ENCODE peak calls at places on chromosomes 11 and 22, in seven cellular contexts. One of them, this sample, is unnamed.

GRCh38 chr11:105838668-105839403 is 183.2 kb downstream of the MSANTD4 start:
- DNase-seq in heart right ventricle: no peak
- DNase-seq in right atrium auricular region: no peak
- DNase-seq in GM23338: peak
- DNase-seq in A673: no peak
- DNase-seq in IMR-90: peak
- DNase-seq in SK-N-SH: no peak
- DNase-seq in this sample: no peak

GRCh38 chr22:40024201-40025061 is 29.7 kb downstream of the FAM83F start:
- DNase-seq in heart right ventricle: peak
- DNase-seq in right atrium auricular region: no peak
- DNase-seq in GM23338: peak
- DNase-seq in A673: peak
- DNase-seq in IMR-90: peak
- DNase-seq in SK-N-SH: peak
- DNase-seq in this sample: peak

GRCh38 chr22:21802673-21803072 is 64.8 kb downstream of the MAPK1 start:
- DNase-seq in heart right ventricle: no peak
- DNase-seq in right atrium auricular region: no peak
- DNase-seq in GM23338: no peak
- DNase-seq in A673: no peak
- DNase-seq in IMR-90: no peak
- DNase-seq in SK-N-SH: no peak
- DNase-seq in this sample: no peak

GRCh38 chr11:62601114-62601363 is 626 bp downstream of the MTA2 start:
- DNase-seq in heart right ventricle: peak
- DNase-seq in right atrium auricular region: no peak
- DNase-seq in GM23338: no peak
- DNase-seq in A673: no peak
- DNase-seq in IMR-90: no peak
- DNase-seq in SK-N-SH: no peak
- DNase-seq in this sample: no peak

GRCh38 chr22:49566141-49566541 is 261.5 kb downstream of the BRD1 start:
- DNase-seq in heart right ventricle: no peak
- DNase-seq in right atrium auricular region: no peak
- DNase-seq in GM23338: no peak
- DNase-seq in A673: no peak
- DNase-seq in IMR-90: no peak
- DNase-seq in SK-N-SH: no peak
- DNase-seq in this sample: no peak

GRCh38 chr11:22624742-22625447 is 728 bp downstream of the FANCF start:
- DNase-seq in heart right ventricle: peak
- DNase-seq in right atrium auricular region: peak
- DNase-seq in GM23338: peak
- DNase-seq in A673: peak
- DNase-seq in IMR-90: peak
- DNase-seq in SK-N-SH: peak
- DNase-seq in this sample: peak

GRCh38 chr22:31647516-31647915 is 14.5 kb downstream of the PISD start:
- DNase-seq in heart right ventricle: no peak
- DNase-seq in right atrium auricular region: no peak
- DNase-seq in GM23338: no peak
- DNase-seq in A673: no peak
- DNase-seq in IMR-90: peak
- DNase-seq in SK-N-SH: no peak
- DNase-seq in this sample: peak

GRCh38 chr11:2289350-2289749 is 12.4 kb downstream of the C11orf21 start:
- DNase-seq in heart right ventricle: no peak
- DNase-seq in right atrium auricular region: peak
- DNase-seq in GM23338: no peak
- DNase-seq in A673: no peak
- DNase-seq in IMR-90: no peak
- DNase-seq in SK-N-SH: no peak
- DNase-seq in this sample: no peak

GRCh38 chr11:35893796-35894475 is 49.9 kb upstream of the LDLRAD3 start:
- DNase-seq in heart right ventricle: no peak
- DNase-seq in right atrium auricular region: no peak
- DNase-seq in GM23338: peak
- DNase-seq in A673: no peak
- DNase-seq in IMR-90: peak
- DNase-seq in SK-N-SH: no peak
- DNase-seq in this sample: peak

GRCh38 chr22:42716649-42717127 is 4.0 kb downstream of the A4GALT start:
- DNase-seq in heart right ventricle: no peak
- DNase-seq in right atrium auricular region: no peak
- DNase-seq in GM23338: no peak
- DNase-seq in A673: no peak
- DNase-seq in IMR-90: no peak
- DNase-seq in SK-N-SH: no peak
- DNase-seq in this sample: no peak

GRCh38 chr11:131845255-131845654 is 474.8 kb downstream of the NTM start:
- DNase-seq in heart right ventricle: no peak
- DNase-seq in right atrium auricular region: no peak
- DNase-seq in GM23338: peak
- DNase-seq in A673: no peak
- DNase-seq in IMR-90: no peak
- DNase-seq in SK-N-SH: no peak
- DNase-seq in this sample: no peak

GRCh38 chr22:28938286-28938833 is 55.0 kb downstream of the ZNRF3 start:
- DNase-seq in heart right ventricle: no peak
- DNase-seq in right atrium auricular region: no peak
- DNase-seq in GM23338: no peak
- DNase-seq in A673: no peak
- DNase-seq in IMR-90: no peak
- DNase-seq in SK-N-SH: no peak
- DNase-seq in this sample: no peak

GRCh38 chr11:36394926-36395325 is 98.8 kb downstream of the PRR5L start:
- DNase-seq in heart right ventricle: no peak
- DNase-seq in right atrium auricular region: no peak
- DNase-seq in GM23338: no peak
- DNase-seq in A673: no peak
- DNase-seq in IMR-90: no peak
- DNase-seq in SK-N-SH: no peak
- DNase-seq in this sample: no peak

DNA sequence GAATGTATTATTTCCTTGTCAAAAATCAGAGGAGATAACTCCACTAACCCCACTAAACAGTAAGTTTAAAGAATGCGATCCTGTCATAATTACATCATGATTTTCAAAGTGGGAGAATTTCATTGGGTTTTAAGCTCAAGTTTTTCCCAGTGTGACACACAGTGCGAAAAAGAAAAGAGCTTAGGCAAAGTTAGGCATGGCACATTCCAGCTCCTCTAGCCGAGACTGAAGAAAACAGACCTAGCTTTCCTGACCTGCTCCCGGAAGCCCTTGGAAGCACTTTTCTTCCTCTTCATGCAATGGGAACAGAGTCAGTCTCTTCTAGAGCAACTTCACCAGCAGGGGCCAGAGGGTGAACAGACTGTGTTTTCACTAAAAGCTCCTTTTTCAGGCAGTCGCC is 76.6 kb upstream of the AKIP1 start:
- DNase-seq in heart right ventricle: no peak
- DNase-seq in right atrium auricular region: no peak
- DNase-seq in GM23338: peak
- DNase-seq in A673: no peak
- DNase-seq in IMR-90: no peak
- DNase-seq in SK-N-SH: no peak
- DNase-seq in this sample: peak
- TF ChIP-seq CTCF in heart right ventricle: no peak
- TF ChIP-seq CTCF in right atrium auricular region: no peak
- TF ChIP-seq CTCF in GM23338: no peak
- TF ChIP-seq CTCF in A673: no peak
- TF ChIP-seq CTCF in IMR-90: no peak
- TF ChIP-seq CTCF in SK-N-SH: no peak
- TF ChIP-seq CTCF in this sample: peak

GRCh38 chr11:110429614-110430266 is at the start of gene FDX1:
- DNase-seq in heart right ventricle: peak
- DNase-seq in right atrium auricular region: peak
- DNase-seq in GM23338: peak
- DNase-seq in A673: peak
- DNase-seq in IMR-90: peak
- DNase-seq in SK-N-SH: peak
- DNase-seq in this sample: peak

GRCh38 chr11:110428040-110428439 is 1.7 kb upstream of the FDX1 start:
- DNase-seq in heart right ventricle: no peak
- DNase-seq in right atrium auricular region: no peak
- DNase-seq in GM23338: no peak
- DNase-seq in A673: no peak
- DNase-seq in IMR-90: no peak
- DNase-seq in SK-N-SH: no peak
- DNase-seq in this sample: no peak

GRCh38 chr11:110430267-110431211 is 791 bp downstream of the FDX1 start:
- DNase-seq in heart right ventricle: peak
- DNase-seq in right atrium auricular region: no peak
- DNase-seq in GM23338: peak
- DNase-seq in A673: peak
- DNase-seq in IMR-90: peak
- DNase-seq in SK-N-SH: no peak
- DNase-seq in this sample: peak

GRCh38 chr11:110431212-110432073 is 1.7 kb downstream of the FDX1 start:
- DNase-seq in heart right ventricle: no peak
- DNase-seq in right atrium auricular region: no peak
- DNase-seq in GM23338: no peak
- DNase-seq in A673: peak
- DNase-seq in IMR-90: peak
- DNase-seq in SK-N-SH: peak
- DNase-seq in this sample: no peak

DNA sequence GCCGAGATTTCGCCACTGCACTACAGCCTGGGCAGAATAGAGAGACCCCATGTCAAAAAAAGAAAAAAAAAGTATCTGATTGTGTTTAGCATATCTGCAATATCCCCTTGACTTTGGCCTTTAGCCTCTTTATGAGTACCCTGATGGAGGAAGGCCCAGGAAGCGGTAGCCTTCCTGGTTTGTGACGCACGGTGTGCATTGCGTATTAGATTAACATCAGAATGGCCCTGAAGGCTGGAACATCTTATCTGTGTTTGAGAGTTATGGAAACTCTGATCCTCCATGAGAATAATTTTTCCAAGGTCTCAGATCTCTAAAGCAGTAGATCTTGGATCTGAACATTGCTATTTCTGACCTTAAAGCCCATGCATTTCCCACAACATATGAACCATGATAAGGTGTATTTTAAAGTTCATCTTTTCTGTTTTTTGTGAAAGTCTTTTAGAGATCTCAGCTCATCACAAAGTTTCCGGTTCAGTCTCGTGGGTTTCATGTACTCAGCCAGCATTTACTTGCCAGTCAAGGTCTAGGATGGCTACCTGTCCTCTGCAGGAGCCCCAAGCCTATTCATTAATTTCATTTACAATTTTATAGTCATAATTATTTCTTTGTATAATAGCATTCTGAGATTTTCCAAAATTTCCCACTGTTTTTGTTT is 663 bp upstream of the FDX1 start:
- DNase-seq in heart right ventricle: no peak
- DNase-seq in right atrium auricular region: no peak
- DNase-seq in GM23338: no peak
- DNase-seq in A673: no peak
- DNase-seq in IMR-90: no peak
- DNase-seq in SK-N-SH: no peak
- DNase-seq in this sample: no peak
- H3K4me3 ChIP-seq in heart right ventricle: peak
- H3K4me3 ChIP-seq in right atrium auricular region: peak
- H3K4me3 ChIP-seq in GM23338: peak
- H3K4me3 ChIP-seq in A673: peak
- H3K4me3 ChIP-seq in IMR-90: peak
- H3K4me3 ChIP-seq in SK-N-SH: peak
- H3K4me3 ChIP-seq in this sample: peak

GRCh38 chr11:16276251-16276650 is 80.1 kb downstream of the SOX6 start:
- DNase-seq in heart right ventricle: no peak
- DNase-seq in right atrium auricular region: no peak
- DNase-seq in GM23338: no peak
- DNase-seq in A673: no peak
- DNase-seq in IMR-90: no peak
- DNase-seq in SK-N-SH: no peak
- DNase-seq in this sample: no peak

GRCh38 chr11:16266021-16266420 is 90.3 kb downstream of the SOX6 start:
- DNase-seq in heart right ventricle: no peak
- DNase-seq in right atrium auricular region: no peak
- DNase-seq in GM23338: no peak
- DNase-seq in A673: no peak
- DNase-seq in IMR-90: no peak
- DNase-seq in SK-N-SH: no peak
- DNase-seq in this sample: no peak

DNA sequence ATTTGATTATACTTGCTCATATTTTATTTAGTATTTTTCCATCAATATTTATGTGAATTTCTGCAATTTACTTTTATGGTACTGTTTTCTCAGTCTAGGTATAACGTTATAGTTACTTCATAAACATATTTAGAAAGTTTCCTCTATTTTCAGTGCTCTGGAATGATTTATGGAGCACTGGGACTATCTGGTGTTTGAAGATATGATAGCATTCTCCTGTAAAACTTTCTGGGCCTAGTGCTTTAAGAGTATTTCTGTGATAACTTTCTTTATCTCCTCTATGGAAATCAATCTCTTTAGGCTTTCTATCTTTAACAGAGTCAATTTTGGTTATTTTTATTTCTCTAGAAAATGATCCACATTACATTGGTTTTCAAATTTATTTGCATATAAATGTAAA is 85.1 kb downstream of the SOX6 start:
- DNase-seq in heart right ventricle: no peak
- DNase-seq in right atrium auricular region: no peak
- DNase-seq in GM23338: no peak
- DNase-seq in A673: no peak
- DNase-seq in IMR-90: no peak
- DNase-seq in SK-N-SH: no peak
- DNase-seq in this sample: no peak
- TF ChIP-seq CTCF in heart right ventricle: no peak
- TF ChIP-seq CTCF in right atrium auricular region: no peak
- TF ChIP-seq CTCF in GM23338: no peak
- TF ChIP-seq CTCF in A673: no peak
- TF ChIP-seq CTCF in IMR-90: no peak
- TF ChIP-seq CTCF in SK-N-SH: no peak
- TF ChIP-seq CTCF in this sample: no peak

GRCh38 chr11:615453-616319 is at the start of gene IRF7:
- DNase-seq in heart right ventricle: peak
- DNase-seq in right atrium auricular region: peak
- DNase-seq in GM23338: peak
- DNase-seq in A673: peak
- DNase-seq in IMR-90: peak
- DNase-seq in SK-N-SH: peak
- DNase-seq in this sample: peak

GRCh38 chr11:613369-613968 is 2.3 kb downstream of the IRF7 start:
- DNase-seq in heart right ventricle: peak
- DNase-seq in right atrium auricular region: no peak
- DNase-seq in GM23338: peak
- DNase-seq in A673: peak
- DNase-seq in IMR-90: no peak
- DNase-seq in SK-N-SH: peak
- DNase-seq in this sample: peak

GRCh38 chr11:612961-613300 is 2.8 kb downstream of the IRF7 start:
- DNase-seq in heart right ventricle: no peak
- DNase-seq in right atrium auricular region: no peak
- DNase-seq in GM23338: no peak
- DNase-seq in A673: no peak
- DNase-seq in IMR-90: no peak
- DNase-seq in SK-N-SH: no peak
- DNase-seq in this sample: no peak

GRCh38 chr11:614583-615452 is 932 bp downstream of the IRF7 start:
- DNase-seq in heart right ventricle: no peak
- DNase-seq in right atrium auricular region: no peak
- DNase-seq in GM23338: no peak
- DNase-seq in A673: no peak
- DNase-seq in IMR-90: no peak
- DNase-seq in SK-N-SH: no peak
- DNase-seq in this sample: no peak

GRCh38 chr11:614091-614582 is 1.6 kb downstream of the IRF7 start:
- DNase-seq in heart right ventricle: no peak
- DNase-seq in right atrium auricular region: no peak
- DNase-seq in GM23338: no peak
- DNase-seq in A673: no peak
- DNase-seq in IMR-90: no peak
- DNase-seq in SK-N-SH: no peak
- DNase-seq in this sample: no peak
- H3K4me3 ChIP-seq in heart right ventricle: peak
- H3K4me3 ChIP-seq in right atrium auricular region: peak
- H3K4me3 ChIP-seq in GM23338: peak
- H3K4me3 ChIP-seq in A673: no peak
- H3K4me3 ChIP-seq in IMR-90: no peak
- H3K4me3 ChIP-seq in SK-N-SH: no peak
- H3K4me3 ChIP-seq in this sample: no peak